ENCODE peak calls at places on chromosomes 16 and 17, in nine cellular contexts. F is body of pancreas; U is keratinocyte; E is activated CD4-positive, alpha-beta T cell treated with anti-CD3 and anti-CD28 coated beads for 24 hours; K is NCI-H748 treated with DMSO at 0.1 percent for 48 hours; V is endothelial cell; I is CD8-positive, alpha-beta T cell; J is mesenchymal stem cell; Z is fibroblast of the conjunctiva. Y is an unnamed sample.

GRCh38 chr17:72816406-72816805 is 276.1 kb downstream of the SLC39A11 start:
- DNase-seq in F (no peak), U (no peak), E (no peak), K (no peak), V (no peak), I (no peak), J (no peak), Z (no peak), Y (no peak)

GRCh38 chr16:81315271-81316175 is 761 bp downstream of the GAN start:
- DNase-seq in F (peak; percentile 67), U (no peak), E (no peak), K (no peak), V (peak; percentile 51), I (peak; percentile 60), J (peak; percentile 69), Z (no peak), Y (peak; percentile 4)

GRCh38 chr16:58661199-58661830 is 23.3 kb downstream of the SLC38A7 start:
- DNase-seq in F (peak; percentile 61), U (no peak), E (no peak), K (peak; percentile 36), V (peak; percentile 48), I (no peak), J (peak; percentile 91), Z (peak; percentile 78), Y (peak; percentile 12)

GRCh38 chr16:35798885-35799426 is 2339.5 kb downstream of the TP53TG3F start:
- DNase-seq in F (no peak), U (no peak), E (no peak), K (peak; percentile 4), V (no peak), I (no peak), J (no peak), Z (no peak), Y (no peak)

GRCh38 chr17:34161600-34161999 is 93.5 kb upstream of the CCL2 start:
- DNase-seq in F (no peak), U (no peak), E (no peak), K (no peak), V (no peak), I (no peak), J (no peak), Z (no peak), Y (no peak)

GRCh38 chr17:44115585-44116415 is 7.6 kb downstream of the HDAC5 start:
- DNase-seq in F (peak; percentile 44), U (no peak), E (no peak), K (no peak), V (peak; percentile 73), I (no peak), J (peak; percentile 71), Z (no peak), Y (no peak)

GRCh38 chr16:72908362-72908838 is 139.5 kb downstream of the ZFHX3 start:
- DNase-seq in F (peak; percentile 25), U (no peak), E (no peak), K (no peak), V (no peak), I (no peak), J (no peak), Z (no peak), Y (no peak)

GRCh38 chr17:57554826-57555635 is 190.1 kb downstream of the CCDC182 start:
- DNase-seq in F (no peak), U (no peak), E (no peak), K (no peak), V (no peak), I (no peak), J (no peak), Z (no peak), Y (no peak)

GRCh38 chr16:80804061-80804450 is 342 bp downstream of the CDYL2 start:
- DNase-seq in F (peak; percentile 66), U (no peak), E (peak; percentile 45), K (no peak), V (peak; percentile 51), I (peak; percentile 74), J (peak; percentile 42), Z (peak; percentile 4), Y (no peak)

GRCh38 chr17:76732734-76733617 is 4.2 kb downstream of the SRSF2 start:
- DNase-seq in F (no peak), U (no peak), E (no peak), K (no peak), V (no peak), I (no peak), J (no peak), Z (no peak), Y (no peak)

GRCh38 chr16:2819939-2820835 is 3.1 kb downstream of the PRSS21 start:
- DNase-seq in F (no peak), U (no peak), E (no peak), K (no peak), V (no peak), I (no peak), J (no peak), Z (no peak), Y (no peak)

GRCh38 chr17:13510062-13510461 is 91.7 kb downstream of the HS3ST3A1 start:
- DNase-seq in F (peak; percentile 6), U (no peak), E (no peak), K (no peak), V (no peak), I (no peak), J (no peak), Z (no peak), Y (no peak)

GRCh38 chr16:24580665-24581064 is 41.3 kb downstream of the RBBP6 start:
- DNase-seq in F (no peak), U (no peak), E (no peak), K (no peak), V (no peak), I (no peak), J (peak; percentile 51), Z (peak; percentile 42), Y (no peak)

GRCh38 chr16:12971216-12971615 is 69.8 kb downstream of the SHISA9 start:
- DNase-seq in F (no peak), U (no peak), E (no peak), K (peak; percentile 48), V (no peak), I (no peak), J (no peak), Z (no peak), Y (no peak)

GRCh38 chr16:24850289-24850931 is 4.6 kb downstream of the SLC5A11 start:
- DNase-seq in F (no peak), U (no peak), E (no peak), K (no peak), V (no peak), I (no peak), J (peak; percentile 52), Z (no peak), Y (no peak)

GRCh38 chr17:77271421-77271820 is 130.7 kb downstream of the SEC14L1 start:
- DNase-seq in F (no peak), U (no peak), E (no peak), K (no peak), V (no peak), I (no peak), J (no peak), Z (no peak), Y (no peak)